ENCODE peak calls at places on chromosomes 7 and 10, in ten cellular contexts. W is globus pallidus; Y is mesenchymal stem cell; R is progenitor cell of endocrine pancreas; Z is CD8-positive, alpha-beta memory T cell; V is NCI-H1105 treated with DMSO at 0.1 percent for 48 hours; U is aorta; S is lower leg skin; T is ovary; D is HCEC 1CT. O is an unnamed sample.

GRCh38 chr10:85548038-85548437 is 818.6 kb downstream of the GRID1 start:
- DNase-seq in D (no peak), Z (no peak), Y (peak), V (peak), S (peak), U (no peak), W (peak), T (no peak), R (no peak), O (peak)

GRCh38 chr7:150516956-150517355 is 2.3 kb downstream of the GIMAP7 start:
- DNase-seq in D (no peak), R (no peak), U (no peak), S (no peak), Z (no peak), T (no peak), Y (no peak), V (no peak), W (no peak), O (no peak)

GRCh38 chr7:91345449-91345848 is 81.2 kb downstream of the FZD1 start:
- DNase-seq in T (no peak), S (no peak), W (no peak), V (no peak), R (no peak), D (no peak), Y (no peak), Z (no peak), U (no peak), O (no peak)

GRCh38 chr7:11427686-11428273 is 404.2 kb downstream of the THSD7A start:
- DNase-seq in D (peak), W (peak), Y (peak), U (no peak), R (no peak), T (no peak), V (peak), S (no peak), Z (no peak), O (peak)

GRCh38 chr10:134743-135600 is at the start of gene ZMYND11:
- DNase-seq in S (peak), T (peak), Z (peak), R (peak), Y (peak), D (peak), W (peak), V (peak), U (peak), O (peak)

GRCh38 chr10:36324831-36325230 is 682.7 kb upstream of the FZD8 start:
- DNase-seq in R (no peak), D (no peak), Y (no peak), U (no peak), T (no peak), Z (no peak), S (no peak), W (no peak), V (no peak), O (no peak)

GRCh38 chr7:3399858-3400257 is 98.8 kb downstream of the SDK1 start:
- DNase-seq in W (no peak), S (no peak), Y (peak), Z (no peak), D (peak), U (no peak), T (no peak), V (no peak), R (no peak), O (peak)

GRCh38 chr10:88793747-88794299 is 8.7 kb upstream of the LIPM start:
- DNase-seq in R (no peak), S (no peak), V (no peak), D (peak), T (no peak), Y (peak), U (no peak), Z (no peak), W (no peak), O (no peak)

GRCh38 chr7:106425017-106425719 is 140.4 kb upstream of the NAMPT start:
- DNase-seq in R (no peak), S (peak), Z (no peak), Y (peak), V (no peak), U (no peak), T (peak), D (peak), W (peak), O (peak)

GRCh38 chr7:113071465-113071864 is 15.2 kb downstream of the GPR85 start:
- DNase-seq in Y (no peak), D (peak), Z (no peak), R (no peak), V (no peak), T (no peak), S (no peak), W (no peak), U (no peak), O (no peak)

GRCh38 chr7:54709283-54709682 is 49.7 kb downstream of the SEC61G start:
- DNase-seq in D (no peak), T (no peak), S (no peak), R (no peak), U (no peak), Z (no peak), V (no peak), W (no peak), Y (no peak), O (no peak)

GRCh38 chr10:35876248-35876647 is 234.2 kb upstream of the FZD8 start:
- DNase-seq in W (no peak), R (no peak), V (no peak), Z (no peak), S (no peak), D (peak), Y (peak), T (no peak), U (no peak), O (no peak)

GRCh38 chr10:118584181-118584954 is 11.1 kb downstream of the PRLHR start:
- DNase-seq in Z (no peak), R (no peak), Y (peak), V (no peak), D (peak), S (no peak), T (no peak), U (no peak), W (no peak), O (no peak)

GRCh38 chr10:110815354-110816004 is 56.2 kb upstream of the PDCD4 start:
- DNase-seq in S (no peak), V (no peak), R (no peak), T (no peak), Z (no peak), U (no peak), Y (no peak), W (no peak), D (no peak), O (no peak)

GRCh38 chr7:70530191-70530590 is 601.8 kb upstream of the GALNT17 start:
- DNase-seq in U (no peak), S (no peak), Y (no peak), V (no peak), Z (no peak), R (no peak), T (no peak), W (no peak), D (no peak), O (no peak)

GRCh38 chr7:81264116-81264515 is 345.3 kb upstream of the SEMA3C start:
- DNase-seq in V (peak), U (no peak), D (no peak), R (no peak), Z (no peak), Y (no peak), S (peak), W (no peak), T (no peak), O (peak)

GRCh38 chr10:47013469-47014169 is 102.4 kb downstream of the PTPN20 start:
- DNase-seq in V (no peak), Y (no peak), T (no peak), D (no peak), U (peak), S (no peak), W (no peak), R (no peak), Z (no peak), O (no peak)

GRCh38 chr10:113045155-113046055 is 95.4 kb downstream of the TCF7L2 start:
- DNase-seq in D (peak), W (no peak), U (no peak), Y (peak), Z (no peak), R (no peak), V (no peak), T (no peak), S (no peak), O (no peak)

GRCh38 chr7:27235387-27236052 is 7.1 kb upstream of the EVX1 start:
- DNase-seq in Z (no peak), D (peak), V (peak), Y (no peak), S (no peak), U (no peak), W (no peak), T (no peak), R (peak), O (peak)

GRCh38 chr7:90625562-90625961 is 29.4 kb downstream of the CDK14 start:
- DNase-seq in Z (no peak), Y (peak), U (no peak), R (no peak), W (peak), V (peak), D (peak), T (peak), S (no peak), O (peak)

GRCh38 chr10:97196213-97197029 is 10.7 kb upstream of the SLIT1 start:
- DNase-seq in V (peak), W (peak), Z (peak), R (peak), Y (peak), T (peak), S (peak), D (peak), U (peak), O (peak)

GRCh38 chr10:49167629-49168540 is 20.3 kb downstream of the TMEM273 start:
- DNase-seq in U (no peak), S (no peak), Y (no peak), Z (no peak), W (no peak), R (no peak), V (no peak), D (no peak), T (no peak), O (no peak)

GRCh38 chr10:12214763-12215218 is 18.8 kb downstream of the CDC123 start:
- DNase-seq in Z (peak), Y (peak), U (no peak), S (peak), D (peak), T (no peak), W (peak), V (peak), R (no peak), O (peak)

GRCh38 chr7:28409716-28410627 is 2.3 kb upstream of the CREB5 start:
- DNase-seq in R (peak), T (peak), V (peak), Y (peak), U (peak), Z (no peak), S (no peak), W (no peak), D (peak), O (peak)

GRCh38 chr10:122344741-122345258 is 29.7 kb upstream of the PLEKHA1 start:
- DNase-seq in S (no peak), W (peak), Z (no peak), D (peak), R (no peak), T (no peak), U (no peak), Y (peak), V (no peak), O (no peak)

GRCh38 chr10:69413221-69413865 is 3.4 kb downstream of the TACR2 start:
- DNase-seq in W (peak), R (no peak), Y (peak), V (peak), U (peak), Z (no peak), T (peak), S (peak), D (peak), O (no peak)

O was measured in NCI-H345.